ENCODE peak calls at places on chromosome 16, in ten cellular contexts. G, H, O, J, I, L, V, T, Y and Z are unnamed samples.

GRCh38 chr16:53323924-53324323 is 110.3 kb upstream of the RBL2 start:
- DNase-seq in H (no peak), Y (no peak), V (no peak), I (no peak), L (no peak), J (no peak), G (no peak), O (no peak), T (no peak), Z (no peak)

GRCh38 chr16:4684030-4684715 is 9.2 kb upstream of the NUDT16L1 start:
- DNase-seq in O (peak; percentile 12), T (no peak), J (no peak), V (no peak), L (no peak), I (no peak), G (no peak), H (no peak), Y (no peak), Z (no peak)

GRCh38 chr16:55078153-55078552 is 147.5 kb downstream of the IRX5 start:
- DNase-seq in V (no peak), Y (no peak), J (no peak), O (no peak), I (no peak), T (no peak), H (no peak), G (no peak), L (no peak), Z (no peak)

GRCh38 chr16:72921620-72922019 is 126.3 kb downstream of the ZFHX3 start:
- DNase-seq in O (peak; percentile 33), L (no peak), I (no peak), V (no peak), Y (no peak), G (no peak), H (no peak), J (peak; percentile 50), T (no peak), Z (no peak)

GRCh38 chr16:27230562-27230991 is 27.3 kb downstream of the KDM8 start:
- DNase-seq in Y (peak; percentile 91), T (no peak), J (no peak), V (peak; percentile 25), L (peak; percentile 37), O (no peak), G (no peak), I (peak; percentile 66), H (no peak), Z (no peak)

GRCh38 chr16:8167436-8167835 is 422.9 kb downstream of the TMEM114 start:
- DNase-seq in J (no peak), T (no peak), O (no peak), H (no peak), L (no peak), V (no peak), I (no peak), G (no peak), Y (no peak), Z (no peak)

GRCh38 chr16:56860226-56861020 is 4.6 kb upstream of the SLC12A3 start:
- DNase-seq in V (no peak), L (peak; percentile 26), G (peak; percentile 20), O (no peak), H (no peak), Y (no peak), T (no peak), I (no peak), J (no peak), Z (no peak)

GRCh38 chr16:3662601-3663000 is 8.1 kb downstream of the DNASE1 start:
- DNase-seq in J (no peak), T (no peak), I (no peak), O (no peak), Y (no peak), H (no peak), L (no peak), V (no peak), G (no peak), Z (no peak)

GRCh38 chr16:53131363-53132071 is 76.7 kb downstream of the CHD9 start:
- DNase-seq in G (peak; percentile 50), O (peak; percentile 63), Y (peak; percentile 61), V (peak; percentile 68), I (peak; percentile 7), L (peak; percentile 44), T (peak; percentile 47), H (no peak), J (peak; percentile 40), Z (no peak)

GRCh38 chr16:4882633-4883285 is 35.5 kb downstream of the UBN1 start:
- DNase-seq in G (no peak), J (peak; percentile 26), I (no peak), L (no peak), T (peak; percentile 70), H (peak; percentile 77), V (peak; percentile 63), Y (no peak), O (peak; percentile 37), Z (peak; percentile 63)

GRCh38 chr16:81620796-81621195 is 158.3 kb upstream of the PLCG2 start:
- DNase-seq in J (no peak), V (no peak), T (no peak), G (no peak), I (no peak), O (no peak), H (no peak), L (no peak), Y (no peak), Z (no peak)

GRCh38 chr16:88777801-88778415 is 7.1 kb downstream of the PIEZO1 start:
- DNase-seq in J (no peak), I (no peak), Y (no peak), G (peak; percentile 44), H (no peak), L (no peak), O (no peak), T (no peak), V (no peak), Z (no peak)

GRCh38 chr16:70675851-70676513 is 9.9 kb downstream of the MTSS2 start:
- DNase-seq in T (no peak), G (no peak), L (no peak), I (no peak), J (no peak), V (no peak), O (no peak), H (no peak), Y (peak; percentile 22), Z (no peak)

GRCh38 chr16:83453977-83454376 is 353.8 kb upstream of the HSBP1 start:
- DNase-seq in Y (no peak), I (no peak), O (no peak), G (no peak), V (no peak), J (no peak), L (no peak), H (no peak), T (no peak), Z (no peak)

GRCh38 chr16:88754912-88755744 is 29.9 kb downstream of the PIEZO1 start:
- DNase-seq in I (no peak), Y (no peak), O (no peak), H (no peak), G (peak; percentile 57), J (peak; percentile 42), V (no peak), L (no peak), T (peak; percentile 64), Z (no peak)

GRCh38 chr16:10587622-10588021 is 7.2 kb upstream of the EMP2 start:
- DNase-seq in H (no peak), J (no peak), T (no peak), G (no peak), I (no peak), O (no peak), Y (no peak), V (no peak), L (no peak), Z (no peak)

GRCh38 chr16:74667215-74667765 is 613 bp upstream of the RFWD3 start:
- DNase-seq in I (no peak), G (peak; percentile 78), H (no peak), J (peak; percentile 17), L (no peak), V (peak; percentile 71), T (no peak), O (peak; percentile 19), Y (no peak), Z (no peak)

GRCh38 chr16:48511071-48511540 is 98.9 kb downstream of the N4BP1 start:
- DNase-seq in I (no peak), O (no peak), J (peak; percentile 67), H (peak; percentile 96), T (no peak), V (no peak), Y (no peak), L (no peak), G (peak; percentile 80), Z (no peak)

GRCh38 chr16:87556941-87557459 is 45.3 kb upstream of the JPH3 start:
- DNase-seq in T (no peak), H (no peak), V (peak; percentile 83), Y (no peak), J (peak; percentile 69), L (no peak), O (no peak), G (no peak), I (no peak), Z (no peak)

GRCh38 chr16:29117631-29118030 is 132.8 kb downstream of the LAT start:
- DNase-seq in J (no peak), H (no peak), T (no peak), I (no peak), O (no peak), L (no peak), G (no peak), Y (no peak), V (no peak), Z (no peak)

GRCh38 chr16:87203060-87203656 is 114.0 kb downstream of the C16orf95 start:
- DNase-seq in L (peak; percentile 16), H (peak; percentile 17), T (peak; percentile 71), O (peak; percentile 49), V (peak; percentile 81), Y (no peak), I (no peak), G (peak; percentile 88), J (peak; percentile 84), Z (no peak)

GRCh38 chr16:72620348-72620747 is 427.6 kb downstream of the ZFHX3 start:
- DNase-seq in O (no peak), L (no peak), J (no peak), V (no peak), I (no peak), Y (no peak), H (no peak), G (no peak), T (no peak), Z (no peak)

GRCh38 chr16:11562411-11562810 is 24.3 kb downstream of the LITAF start:
- DNase-seq in O (no peak), G (no peak), T (no peak), J (no peak), H (no peak), V (no peak), L (no peak), Y (no peak), I (no peak), Z (no peak)

GRCh38 chr16:14186007-14186953 is 115.2 kb downstream of the MRTFB start:
- DNase-seq in J (peak; percentile 89), V (peak; percentile 77), G (peak; percentile 69), I (no peak), O (no peak), H (peak; percentile 7), L (no peak), Y (no peak), T (no peak), Z (no peak)

GRCh38 chr16:31268891-31269290 is 9.1 kb downstream of the ITGAM start:
- DNase-seq in Y (no peak), I (no peak), T (no peak), V (no peak), H (no peak), J (no peak), O (no peak), G (no peak), L (no peak), Z (no peak)

GRCh38 chr16:4016648-4017047 is 99.6 kb downstream of the ADCY9 start:
- DNase-seq in H (no peak), Y (no peak), O (no peak), I (no peak), V (no peak), T (no peak), J (peak; percentile 85), L (no peak), G (no peak), Z (no peak)

GRCh38 chr16:64864232-64864803 is 257.5 kb downstream of the CDH11 start:
- DNase-seq in J (peak; percentile 95), Y (no peak), I (no peak), H (peak; percentile 70), V (peak; percentile 11), T (peak; percentile 45), O (no peak), L (no peak), G (peak; percentile 3), Z (no peak)

GRCh38 chr16:24800586-24800985 is 45.2 kb upstream of the SLC5A11 start:
- DNase-seq in O (no peak), H (no peak), L (no peak), G (peak; percentile 40), I (no peak), V (peak; percentile 24), T (no peak), J (peak; percentile 33), Y (no peak), Z (peak; percentile 56)